ENCODE peak calls at places on chromosomes 1 and 21, in five cellular contexts. Y is NCI-H1436; B is PC-3; Z is ascending aorta; S is activated CD8-positive, alpha-beta T cell treated with anti-CD3 and anti-CD28 coated beads for 36 hours. K is an unnamed sample.

GRCh38 chr1:156346636-156347035 is 8.3 kb downstream of the TSACC start:
- DNase-seq in Y (no peak), B (no peak), Z (no peak), S (no peak), K (no peak)

GRCh38 chr1:21608813-21609212 is 60.3 kb downstream of the RAP1GAP start:
- DNase-seq in Y (no peak), B (no peak), Z (no peak), S (no peak), K (no peak)

GRCh38 chr1:3481046-3481445 is 26.6 kb downstream of the ARHGEF16 start:
- DNase-seq in Y (no peak), B (no peak), Z (no peak), S (no peak), K (no peak)

GRCh38 chr1:30414086-30414850 is 309.1 kb downstream of the MATN1 start:
- DNase-seq in Y (no peak), B (no peak), Z (no peak), S (no peak), K (no peak)

GRCh38 chr1:192788184-192788583 is 20.7 kb upstream of the RGS2 start:
- DNase-seq in Y (no peak), B (peak), Z (no peak), S (no peak), K (no peak)

GRCh38 chr1:228063251-228064191 is 19.0 kb upstream of the ARF1 start:
- DNase-seq in Y (no peak), B (no peak), Z (no peak), S (no peak), K (no peak)

GRCh38 chr1:50218344-50218743 is 109.6 kb downstream of the ELAVL4 start:
- DNase-seq in Y (no peak), B (no peak), Z (no peak), S (no peak), K (no peak)

GRCh38 chr1:109392037-109392787 is 5.5 kb downstream of the SORT1 start:
- DNase-seq in Y (no peak), B (no peak), Z (no peak), S (no peak), K (no peak)

GRCh38 chr1:200304146-200304545 is 105.7 kb downstream of the ZNF281 start:
- DNase-seq in Y (no peak), B (no peak), Z (no peak), S (no peak), K (no peak)

GRCh38 chr1:30965914-30966313 is 57.4 kb upstream of the SDC3 start:
- DNase-seq in Y (no peak), B (no peak), Z (no peak), S (no peak), K (no peak)

GRCh38 chr21:46154155-46154954 is 1.0 kb downstream of the FTCD start:
- DNase-seq in Y (no peak), B (no peak), Z (peak), S (no peak), K (no peak)

GRCh38 chr1:56535949-56536348 is 43.4 kb downstream of the PLPP3 start:
- DNase-seq in Y (no peak), B (no peak), Z (no peak), S (no peak), K (no peak)

GRCh38 chr21:34812510-34813265 is 143.9 kb downstream of the CLIC6 start:
- DNase-seq in Y (no peak), B (peak), Z (no peak), S (no peak), K (no peak)

GRCh38 chr1:107145637-107146036 is 4.8 kb downstream of the NTNG1 start:
- DNase-seq in Y (no peak), B (no peak), Z (no peak), S (no peak), K (no peak)

GRCh38 chr1:239944666-239945065 is 147.0 kb upstream of the FMN2 start:
- DNase-seq in Y (no peak), B (no peak), Z (no peak), S (no peak), K (no peak)

GRCh38 chr21:30083120-30083945 is 83.3 kb downstream of the CLDN17 start:
- DNase-seq in Y (no peak), B (no peak), Z (no peak), S (no peak), K (no peak)

GRCh38 chr1:179805291-179806195 is 62.5 kb downstream of the FAM163A start:
- DNase-seq in Y (no peak), B (no peak), Z (no peak), S (no peak), K (no peak)

GRCh38 chr1:81702079-81702715 is 98.5 kb upstream of the ADGRL2 start:
- DNase-seq in Y (no peak), B (no peak), Z (no peak), S (no peak), K (no peak)

K was measured in activated naive CD4-positive, alpha-beta T cell treated with anti-CD3 and anti-CD28 coated beads for 36 hours.